ENCODE peak calls at places on chromosomes 3 and 15, in four cellular contexts. P, Y, G and B are unnamed samples.

GRCh38 chr3:126053513-126053912 is 30.4 kb downstream of the SLC41A3 start:
- DNase-seq in Y (peak; percentile 27), G (peak; percentile 47), P (no peak), B (no peak)

GRCh38 chr3:157127831-157128767 is 31.8 kb downstream of the CCNL1 start:
- DNase-seq in G (peak; percentile 100), P (peak; percentile 50), Y (peak; percentile 91), B (no peak)

GRCh38 chr15:26503998-26504397 is 268.9 kb downstream of the GABRB3 start:
- DNase-seq in P (no peak), Y (no peak), G (no peak), B (peak; percentile 3)

GRCh38 chr15:78906310-78906608 is 33.6 kb downstream of the MORF4L1 start:
- DNase-seq in Y (peak; percentile 73), P (no peak), G (peak; percentile 85), B (peak; percentile 21)

GRCh38 chr3:192332386-192333291 is 394.7 kb downstream of the FGF12 start:
- DNase-seq in G (peak; percentile 18), P (no peak), Y (no peak), B (no peak)

GRCh38 chr3:169327969-169328368 is 335.5 kb downstream of the MECOM start:
- DNase-seq in Y (no peak), P (no peak), G (no peak), B (no peak)

GRCh38 chr3:9820944-9821343 is 10.9 kb downstream of the TTLL3 start:
- DNase-seq in G (no peak), P (no peak), Y (peak; percentile 30), B (peak; percentile 55)

GRCh38 chr15:55372701-55373440 is 35.3 kb downstream of the CCPG1 start:
- DNase-seq in G (no peak), P (no peak), Y (no peak), B (no peak)

GRCh38 chr3:8069981-8070380 is 431.6 kb upstream of the LMCD1 start:
- DNase-seq in G (peak; percentile 0), Y (peak; percentile 5), P (no peak), B (no peak)

GRCh38 chr3:42507252-42507651 is 4.8 kb downstream of the VIPR1 start:
- DNase-seq in P (no peak), Y (no peak), G (no peak), B (no peak)

GRCh38 chr15:90441011-90441410 is 53.0 kb downstream of the IQGAP1 start:
- DNase-seq in Y (no peak), G (no peak), P (no peak), B (no peak)

GRCh38 chr15:99507016-99507731 is 58.6 kb upstream of the MEF2A start:
- DNase-seq in P (no peak), Y (no peak), G (peak; percentile 64), B (no peak)

GRCh38 chr3:150545419-150546225 is 674 bp downstream of the SERP1 start:
- DNase-seq in G (peak; percentile 41), Y (peak; percentile 30), P (peak; percentile 3), B (peak; percentile 53)

GRCh38 chr15:72464251-72464650 is 9.9 kb upstream of the ARIH1 start:
- DNase-seq in Y (no peak), G (no peak), P (no peak), B (no peak)

GRCh38 chr15:96341465-96342142 is 11.1 kb downstream of the NR2F2 start:
- DNase-seq in Y (no peak), P (no peak), G (no peak), B (no peak)

GRCh38 chr3:38015485-38015884 is 14.0 kb downstream of the PLCD1 start:
- DNase-seq in G (no peak), Y (no peak), P (no peak), B (no peak)

GRCh38 chr15:68696532-68697363 is 118.0 kb downstream of the CORO2B start:
- DNase-seq in G (no peak), Y (peak; percentile 21), P (no peak), B (no peak)

GRCh38 chr3:187987162-187987561 is 166.8 kb upstream of the LPP start:
- DNase-seq in P (no peak), Y (no peak), G (no peak), B (no peak)

GRCh38 chr3:159732172-159733111 is 256.2 kb upstream of the IL12A start:
- DNase-seq in P (no peak), G (peak; percentile 89), Y (peak; percentile 73), B (no peak)

GRCh38 chr3:125045965-125046364 is 9.8 kb downstream of the HEG1 start:
- DNase-seq in P (no peak), G (peak; percentile 93), Y (peak; percentile 31), B (peak; percentile 45)

GRCh38 chr15:88623061-88623460 is 1.9 kb downstream of the AEN start:
- DNase-seq in Y (peak; percentile 90), G (peak; percentile 90), P (no peak), B (peak; percentile 94)

GRCh38 chr3:185361920-185362319 is 1.0 kb upstream of the MAP3K13 start:
- DNase-seq in P (no peak), Y (no peak), G (peak; percentile 50), B (no peak)

GRCh38 chr3:56962200-56962599 is 98.3 kb upstream of the SPATA12 start:
- DNase-seq in P (no peak), G (no peak), Y (no peak), B (no peak)

GRCh38 chr15:65423150-65423976 is 616 bp upstream of the IGDCC4 start:
- DNase-seq in P (no peak), G (no peak), Y (no peak), B (no peak)

GRCh38 chr3:58004972-58005371 is 3.2 kb upstream of the FLNB start:
- DNase-seq in G (peak; percentile 85), P (no peak), Y (peak; percentile 83), B (peak; percentile 75)

GRCh38 chr3:182710557-182711157 is 82.6 kb upstream of the ATP11B start:
- DNase-seq in G (peak; percentile 38), Y (peak; percentile 34), P (no peak), B (peak; percentile 50)

GRCh38 chr15:31867536-31868442 is 162.5 kb upstream of the CHRNA7 start:
- DNase-seq in P (no peak), G (peak; percentile 27), Y (peak; percentile 65), B (peak; percentile 64)

GRCh38 chr3:148940983-148941382 is 50.4 kb upstream of the GYG1 start:
- DNase-seq in Y (no peak), P (no peak), G (no peak), B (no peak)